ENCODE peak calls at places on chromosomes 1 and 21, in nine cellular contexts. D, L, V, B, W, J, U, N and G are unnamed samples.

GRCh38 chr1:19179597-19180271 is 30.3 kb downstream of the UBR4 start:
- DNase-seq in D (no peak), L (peak), V (no peak), B (peak), W (peak), J (no peak), U (peak), N (no peak), G (no peak)

GRCh38 chr21:33023574-33024277 is 2.0 kb upstream of the OLIG2 start:
- DNase-seq in D (no peak), L (no peak), V (no peak), B (no peak), W (peak), J (no peak), U (no peak), N (no peak), G (no peak)

GRCh38 chr1:165899461-165899941 is 72.1 kb downstream of the UCK2 start:
- DNase-seq in D (peak), L (peak), V (no peak), B (no peak), W (no peak), J (no peak), U (peak), N (no peak), G (no peak)

GRCh38 chr1:184743062-184743756 is 11.4 kb downstream of the EDEM3 start:
- DNase-seq in D (no peak), L (peak), V (no peak), B (no peak), W (no peak), J (peak), U (no peak), N (no peak), G (no peak)

GRCh38 chr1:178051071-178051470 is 42.8 kb upstream of the RASAL2 start:
- DNase-seq in D (no peak), L (no peak), V (no peak), B (no peak), W (no peak), J (no peak), U (no peak), N (no peak), G (no peak)

GRCh38 chr1:245091818-245092637 is 62.8 kb upstream of the KIF26B start:
- DNase-seq in D (no peak), L (peak), V (peak), B (peak), W (peak), J (no peak), U (peak), N (no peak), G (peak)

GRCh38 chr1:43367026-43367903 is 546 bp downstream of the ELOVL1 start:
- DNase-seq in D (peak), L (no peak), V (peak), B (no peak), W (peak), J (no peak), U (no peak), N (peak), G (no peak)

GRCh38 chr1:232628335-232629214 is 1.4 kb downstream of the SIPA1L2 start:
- DNase-seq in D (no peak), L (peak), V (no peak), B (no peak), W (peak), J (no peak), U (peak), N (no peak), G (no peak)

GRCh38 chr1:18149113-18149641 is 41.6 kb downstream of the IGSF21 start:
- DNase-seq in D (no peak), L (no peak), V (peak), B (no peak), W (no peak), J (no peak), U (no peak), N (no peak), G (no peak)

GRCh38 chr1:55588300-55588699 is 373.1 kb upstream of the USP24 start:
- DNase-seq in D (no peak), L (no peak), V (no peak), B (no peak), W (no peak), J (no peak), U (no peak), N (no peak), G (no peak)

DNA sequence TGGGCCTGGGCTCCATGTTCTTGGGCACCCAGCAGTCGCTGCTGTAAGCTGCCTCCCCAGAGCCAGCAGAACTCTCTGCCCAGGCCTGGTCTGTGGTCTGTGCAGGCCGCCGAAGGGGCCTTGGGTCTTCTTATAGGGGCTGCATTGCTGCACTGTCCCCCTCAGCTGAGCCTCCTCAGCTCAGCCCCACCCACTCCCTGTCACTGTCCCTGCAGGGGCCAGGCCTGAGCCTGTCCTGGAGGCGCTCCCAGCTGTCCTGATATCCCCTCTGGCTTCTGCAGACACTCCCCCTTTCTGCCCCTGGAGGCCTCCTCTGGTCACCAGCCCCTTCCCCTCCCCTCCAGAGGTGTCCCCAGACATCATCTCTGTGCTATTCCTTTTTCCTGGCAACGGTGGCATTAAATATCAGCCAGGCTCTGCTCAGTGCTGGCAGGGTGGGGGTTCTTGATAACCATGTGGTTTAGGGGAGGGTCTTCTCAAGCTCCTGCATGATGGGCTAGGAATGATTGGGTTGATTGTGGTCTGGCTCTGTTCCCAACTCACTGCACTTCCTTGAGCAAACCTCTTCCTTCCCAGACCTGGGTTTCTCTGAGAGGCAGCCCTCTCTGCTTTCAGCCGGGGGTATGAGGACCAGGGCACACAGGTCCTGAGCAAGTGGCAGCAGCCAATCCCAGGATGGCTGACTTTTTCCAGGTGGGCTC is 3.6 kb upstream of the FOXO6 start:
- DNase-seq in D (peak), L (no peak), V (peak), B (no peak), W (no peak), J (no peak), U (no peak), N (peak), G (no peak)
- H3K4me3 ChIP-seq in D (no peak), L (no peak), V (no peak), B (no peak), W (no peak), J (no peak), U (no peak), N (no peak), G (no peak)

GRCh38 chr1:11721301-11721700 is 14.6 kb upstream of the AGTRAP start:
- DNase-seq in D (no peak), L (no peak), V (no peak), B (no peak), W (no peak), J (no peak), U (no peak), N (no peak), G (no peak)

GRCh38 chr1:11719313-11720032 is 16.5 kb upstream of the AGTRAP start:
- DNase-seq in D (peak), L (peak), V (peak), B (peak), W (peak), J (peak), U (peak), N (peak), G (no peak)

GRCh38 chr1:11720033-11720376 is 15.9 kb upstream of the AGTRAP start:
- DNase-seq in D (no peak), L (no peak), V (no peak), B (no peak), W (no peak), J (no peak), U (no peak), N (no peak), G (no peak)

GRCh38 chr1:11725616-11726015 is 10.3 kb upstream of the AGTRAP start:
- DNase-seq in D (no peak), L (no peak), V (no peak), B (no peak), W (no peak), J (no peak), U (no peak), N (no peak), G (no peak)

GRCh38 chr1:11720523-11720922 is 15.4 kb upstream of the AGTRAP start:
- DNase-seq in D (peak), L (no peak), V (no peak), B (peak), W (no peak), J (no peak), U (no peak), N (no peak), G (no peak)
- H3K4me3 ChIP-seq in D (no peak), L (no peak), V (no peak), B (no peak), W (no peak), J (no peak), U (no peak), N (no peak), G (no peak)

DNA sequence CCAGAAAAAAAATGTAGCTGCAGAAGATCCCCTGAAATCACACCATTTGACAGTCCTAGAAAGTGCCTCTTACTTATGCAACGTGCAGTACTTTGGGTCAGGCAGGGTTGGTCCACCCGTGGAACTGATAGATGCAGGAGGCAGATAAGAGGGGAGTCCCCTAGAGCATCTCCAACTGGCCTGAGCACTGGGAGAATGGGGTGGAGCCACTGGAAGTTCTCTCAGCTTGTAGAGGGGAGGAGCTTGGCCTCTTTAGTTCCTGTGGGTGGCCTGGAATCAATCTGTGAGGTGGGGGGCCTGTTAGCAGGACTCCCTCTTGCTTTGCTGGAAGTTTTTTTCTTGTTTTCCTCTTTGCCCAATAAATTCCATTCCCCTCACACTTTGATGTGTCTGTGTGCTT is 335.7 kb upstream of the NCAM2 start:
- DNase-seq in D (no peak), L (no peak), V (no peak), B (no peak), W (no peak), J (no peak), U (no peak), N (no peak), G (no peak)
- H3K4me3 ChIP-seq in D (no peak), L (no peak), V (no peak), B (no peak), W (no peak), J (no peak), U (no peak), N (no peak), G (no peak)

DNA sequence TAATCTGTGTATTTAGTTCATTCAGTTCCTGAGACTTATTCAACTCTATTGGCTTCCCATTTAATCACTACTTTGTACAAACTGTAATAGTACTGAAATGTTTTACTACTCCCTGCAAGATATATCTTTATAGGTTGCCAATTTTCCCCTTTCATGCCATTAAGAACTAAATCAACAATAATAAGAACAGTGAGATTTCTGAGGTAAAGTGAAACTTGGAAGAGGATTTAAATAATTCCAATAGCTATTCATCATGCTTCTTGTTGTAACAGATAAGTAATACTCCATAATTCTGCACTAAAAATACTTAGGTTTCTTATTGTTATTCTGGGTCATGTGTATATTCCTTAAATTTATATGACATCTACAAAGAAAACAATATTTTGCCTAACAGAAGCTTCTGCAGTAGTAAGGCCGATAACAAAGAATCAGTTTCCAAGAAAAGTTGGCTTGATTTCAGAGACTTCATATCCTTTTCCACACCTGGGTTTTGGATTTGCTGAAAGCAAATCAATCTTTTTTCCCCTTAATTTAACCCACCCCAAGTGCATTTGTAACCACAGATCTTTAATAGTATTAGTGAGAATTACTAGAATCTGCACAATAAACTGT is 258.3 kb downstream of the FAF1 start:
- DNase-seq in D (no peak), L (no peak), V (no peak), B (no peak), W (no peak), J (no peak), U (no peak), N (no peak), G (no peak)
- H3K4me3 ChIP-seq in D (no peak), L (no peak), V (no peak), B (no peak), W (no peak), J (no peak), U (no peak), N (no peak), G (no peak)

GRCh38 chr1:147080013-147080661 is 92.1 kb downstream of the PRKAB2 start:
- DNase-seq in D (no peak), L (no peak), V (no peak), B (no peak), W (peak), J (no peak), U (no peak), N (no peak), G (no peak)
- H3K4me3 ChIP-seq in D (no peak), L (no peak), V (no peak), B (no peak), W (no peak), J (no peak), U (no peak), N (peak), G (no peak)

DNA sequence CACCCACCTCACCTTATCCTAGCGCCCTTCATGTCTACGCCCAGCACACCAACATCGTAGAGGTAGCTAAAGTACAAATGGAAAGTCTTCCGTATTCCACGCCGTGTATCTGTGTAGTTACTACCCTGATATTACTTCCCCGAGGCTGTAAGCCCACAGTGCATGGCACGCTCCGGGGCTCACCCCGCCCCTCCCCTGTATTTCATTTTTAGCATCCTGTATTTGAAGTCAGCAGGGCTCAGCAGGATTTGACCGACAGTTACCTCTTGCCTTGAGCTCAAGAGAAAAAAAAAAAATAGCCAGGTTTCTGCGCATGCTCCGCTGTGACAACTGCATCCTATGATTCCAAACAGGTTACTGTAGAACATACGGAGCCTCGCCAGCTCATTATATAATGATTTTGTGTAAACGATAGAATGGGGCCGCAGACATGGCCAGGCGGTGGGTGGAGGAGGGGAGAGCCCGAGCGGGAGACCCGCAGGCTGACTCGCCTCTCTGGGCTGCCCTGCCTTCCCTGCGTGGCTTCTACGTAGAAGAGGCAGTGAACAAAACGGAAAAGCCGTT is 1.3 kb downstream of the ABCG1 start:
- DNase-seq in D (peak), L (peak), V (peak), B (peak), W (peak), J (peak), U (peak), N (peak), G (no peak)
- H3K4me3 ChIP-seq in D (peak), L (no peak), V (peak), B (peak), W (no peak), J (peak), U (peak), N (peak), G (peak)

GRCh38 chr1:35556494-35557117 is 597 bp downstream of the KIAA0319L start:
- DNase-seq in D (no peak), L (no peak), V (no peak), B (no peak), W (no peak), J (no peak), U (no peak), N (no peak), G (no peak)

GRCh38 chr1:35558374-35559316 is 1.0 kb downstream of the NCDN start:
- DNase-seq in D (no peak), L (no peak), V (no peak), B (peak), W (peak), J (no peak), U (no peak), N (no peak), G (no peak)

GRCh38 chr1:35557118-35557610 is at the start of gene KIAA0319L:
- DNase-seq in D (peak), L (no peak), V (peak), B (peak), W (peak), J (no peak), U (no peak), N (peak), G (no peak)

GRCh38 chr1:35559317-35559944 is 1.8 kb downstream of the NCDN start:
- DNase-seq in D (no peak), L (no peak), V (no peak), B (no peak), W (no peak), J (no peak), U (no peak), N (no peak), G (no peak)

DNA sequence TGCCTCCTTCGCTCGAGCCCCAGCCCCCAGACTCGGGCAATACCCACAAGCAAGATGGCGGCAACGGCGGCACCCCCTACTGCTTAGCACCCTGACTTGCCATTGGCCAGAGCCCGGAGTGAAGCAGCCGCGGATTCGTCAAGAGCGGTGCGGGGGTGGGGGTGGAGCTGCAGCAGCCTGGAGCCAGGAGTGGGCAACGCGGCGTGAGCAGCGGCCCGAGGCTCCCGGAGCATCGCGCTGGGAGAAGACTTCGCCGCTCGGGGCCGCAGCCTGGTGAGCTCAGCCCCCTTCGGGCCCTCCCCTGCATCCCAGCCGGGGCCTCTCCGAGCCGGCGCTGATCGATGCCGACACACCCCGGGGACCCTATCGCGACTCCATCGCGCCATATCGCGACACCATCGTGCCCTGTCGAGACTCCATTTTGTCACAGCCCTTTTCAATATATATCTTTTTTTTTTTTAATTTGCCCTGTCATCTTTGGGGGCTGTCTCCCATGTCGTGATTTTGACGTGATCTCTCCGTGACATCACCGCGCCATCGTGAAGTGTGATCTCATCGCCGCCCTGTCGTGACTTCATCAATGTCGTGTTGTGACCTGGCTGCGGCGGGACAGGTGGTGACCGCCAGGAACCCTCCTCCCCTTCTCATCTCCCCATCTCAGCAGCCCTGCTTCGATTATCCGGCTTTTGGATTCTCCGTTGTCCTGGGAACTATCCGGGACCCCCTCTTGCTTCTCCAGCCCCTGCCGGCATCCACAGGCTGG is at the start of gene NCDN:
- DNase-seq in D (peak), L (peak), V (peak), B (peak), W (peak), J (peak), U (peak), N (peak), G (peak)
- H3K4me3 ChIP-seq in D (peak), L (peak), V (peak), B (peak), W (peak), J (peak), U (peak), N (peak), G (peak)

GRCh38 chr1:26702680-26703038 is 6.8 kb downstream of the ARID1A start:
- DNase-seq in D (no peak), L (no peak), V (no peak), B (no peak), W (no peak), J (no peak), U (no peak), N (no peak), G (no peak)
- H3K4me3 ChIP-seq in D (no peak), L (no peak), V (no peak), B (no peak), W (no peak), J (no peak), U (no peak), N (no peak), G (no peak)

DNA sequence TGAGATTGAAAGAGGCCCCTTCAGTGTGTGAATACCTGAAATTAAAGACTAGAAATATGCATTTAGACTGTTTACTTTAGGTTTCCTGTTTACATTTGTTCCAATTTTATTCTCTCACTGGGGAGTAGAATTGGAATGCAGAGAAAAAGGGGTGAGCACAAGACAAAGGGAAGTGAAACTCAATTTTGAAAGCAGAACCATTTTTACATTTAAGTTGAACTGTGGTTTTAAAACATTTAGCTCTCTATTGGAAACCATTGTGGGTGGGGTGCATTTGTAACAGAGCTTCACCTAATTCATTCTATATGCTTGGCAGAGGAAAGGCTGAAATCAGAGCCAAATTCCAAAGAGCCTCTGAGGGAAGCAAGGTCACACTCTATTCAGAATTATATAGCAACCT is 235.3 kb upstream of the C1orf105 start:
- DNase-seq in D (no peak), L (peak), V (no peak), B (no peak), W (peak), J (peak), U (peak), N (no peak), G (no peak)
- H3K4me3 ChIP-seq in D (no peak), L (no peak), V (no peak), B (no peak), W (no peak), J (no peak), U (no peak), N (no peak), G (no peak)